ENCODE peak calls at places on chromosomes 16 and 17, in five cellular contexts. One of them, this sample, is unnamed.

GRCh38 chr16:57620316-57621231 is 7.9 kb upstream of the ADGRG1 start:
- DNase-seq in frontal cortex: no peak
- DNase-seq in Kasumi-1: no peak
- DNase-seq in ELF-1: peak
- DNase-seq in stimulated activated CD8-positive, alpha-beta memory T cell treated with anti-CD3 and anti-CD28 coated beads, Interleukin-4, amount 100 ng/mL, for 48 hours: no peak
- DNase-seq in this sample: peak

GRCh38 chr16:46857261-46857962 is 26.4 kb upstream of the C16orf87 start:
- DNase-seq in frontal cortex: peak
- DNase-seq in Kasumi-1: peak
- DNase-seq in ELF-1: no peak
- DNase-seq in stimulated activated CD8-positive, alpha-beta memory T cell treated with anti-CD3 and anti-CD28 coated beads, Interleukin-4, amount 100 ng/mL, for 48 hours: no peak
- DNase-seq in this sample: no peak

GRCh38 chr17:79706931-79707382 is 23.8 kb upstream of the ENPP7 start:
- DNase-seq in frontal cortex: no peak
- DNase-seq in Kasumi-1: no peak
- DNase-seq in ELF-1: peak
- DNase-seq in stimulated activated CD8-positive, alpha-beta memory T cell treated with anti-CD3 and anti-CD28 coated beads, Interleukin-4, amount 100 ng/mL, for 48 hours: no peak
- DNase-seq in this sample: no peak

GRCh38 chr17:65243838-65244237 is 106.7 kb downstream of the RGS9 start:
- DNase-seq in frontal cortex: peak
- DNase-seq in Kasumi-1: no peak
- DNase-seq in ELF-1: no peak
- DNase-seq in stimulated activated CD8-positive, alpha-beta memory T cell treated with anti-CD3 and anti-CD28 coated beads, Interleukin-4, amount 100 ng/mL, for 48 hours: no peak
- DNase-seq in this sample: no peak

GRCh38 chr16:86872126-86872525 is 293.8 kb downstream of the FOXL1 start:
- DNase-seq in frontal cortex: no peak
- DNase-seq in Kasumi-1: no peak
- DNase-seq in ELF-1: no peak
- DNase-seq in stimulated activated CD8-positive, alpha-beta memory T cell treated with anti-CD3 and anti-CD28 coated beads, Interleukin-4, amount 100 ng/mL, for 48 hours: no peak
- DNase-seq in this sample: no peak

GRCh38 chr17:35764123-35764991 is 3.7 kb downstream of the C17orf50 start:
- DNase-seq in frontal cortex: peak
- DNase-seq in Kasumi-1: peak
- DNase-seq in ELF-1: peak
- DNase-seq in stimulated activated CD8-positive, alpha-beta memory T cell treated with anti-CD3 and anti-CD28 coated beads, Interleukin-4, amount 100 ng/mL, for 48 hours: peak
- DNase-seq in this sample: peak

GRCh38 chr16:13956635-13957196 is 36.8 kb downstream of the ERCC4 start:
- DNase-seq in frontal cortex: no peak
- DNase-seq in Kasumi-1: no peak
- DNase-seq in ELF-1: peak
- DNase-seq in stimulated activated CD8-positive, alpha-beta memory T cell treated with anti-CD3 and anti-CD28 coated beads, Interleukin-4, amount 100 ng/mL, for 48 hours: no peak
- DNase-seq in this sample: no peak

GRCh38 chr17:8887834-8888703 is 20.6 kb upstream of the PIK3R6 start:
- DNase-seq in frontal cortex: no peak
- DNase-seq in Kasumi-1: no peak
- DNase-seq in ELF-1: peak
- DNase-seq in stimulated activated CD8-positive, alpha-beta memory T cell treated with anti-CD3 and anti-CD28 coated beads, Interleukin-4, amount 100 ng/mL, for 48 hours: no peak
- DNase-seq in this sample: no peak

GRCh38 chr17:51876986-51877385 is 281.5 kb downstream of the CA10 start:
- DNase-seq in frontal cortex: no peak
- DNase-seq in Kasumi-1: no peak
- DNase-seq in ELF-1: no peak
- DNase-seq in stimulated activated CD8-positive, alpha-beta memory T cell treated with anti-CD3 and anti-CD28 coated beads, Interleukin-4, amount 100 ng/mL, for 48 hours: no peak
- DNase-seq in this sample: no peak

GRCh38 chr17:58303981-58304734 is 23.4 kb upstream of the MPO start:
- DNase-seq in frontal cortex: peak
- DNase-seq in Kasumi-1: no peak
- DNase-seq in ELF-1: peak
- DNase-seq in stimulated activated CD8-positive, alpha-beta memory T cell treated with anti-CD3 and anti-CD28 coated beads, Interleukin-4, amount 100 ng/mL, for 48 hours: peak
- DNase-seq in this sample: peak

GRCh38 chr17:67434061-67434525 is 57.0 kb downstream of the PITPNC1 start:
- DNase-seq in frontal cortex: no peak
- DNase-seq in Kasumi-1: peak
- DNase-seq in ELF-1: no peak
- DNase-seq in stimulated activated CD8-positive, alpha-beta memory T cell treated with anti-CD3 and anti-CD28 coated beads, Interleukin-4, amount 100 ng/mL, for 48 hours: peak
- DNase-seq in this sample: peak

GRCh38 chr17:31629696-31630470 is 229.2 kb downstream of the COPRS start:
- DNase-seq in frontal cortex: no peak
- DNase-seq in Kasumi-1: no peak
- DNase-seq in ELF-1: no peak
- DNase-seq in stimulated activated CD8-positive, alpha-beta memory T cell treated with anti-CD3 and anti-CD28 coated beads, Interleukin-4, amount 100 ng/mL, for 48 hours: no peak
- DNase-seq in this sample: no peak

This sample was measured in activated effector memory CD4-positive, alpha-beta T cell treated with anti-CD3 and anti-CD28 coated beads, Interleukin-2, amount 50 U/mL, for 16 hours.